ENCODE peak calls at places on chromosomes 3 and 15, in eight cellular contexts. One of them, this sample, is unnamed.

GRCh38 chr3:69791919-69792399 is 52.7 kb downstream of the MITF start:
- DNase-seq in hepatocyte: peak
- DNase-seq in AG04450: no peak
- DNase-seq in K562: peak
- DNase-seq in CD8-positive, alpha-beta T cell: no peak
- DNase-seq in mammary epithelial cell: peak
- DNase-seq in IMR-90: peak
- DNase-seq in Peyer's patch: no peak
- DNase-seq in this sample: no peak

GRCh38 chr3:101854608-101855304 is 5.4 kb downstream of the NFKBIZ start:
- DNase-seq in hepatocyte: no peak
- DNase-seq in AG04450: no peak
- DNase-seq in K562: no peak
- DNase-seq in CD8-positive, alpha-beta T cell: no peak
- DNase-seq in mammary epithelial cell: no peak
- DNase-seq in IMR-90: no peak
- DNase-seq in Peyer's patch: no peak
- DNase-seq in this sample: no peak

GRCh38 chr3:73121684-73122331 is 60.3 kb downstream of the EBLN2 start:
- DNase-seq in hepatocyte: no peak
- DNase-seq in AG04450: no peak
- DNase-seq in K562: no peak
- DNase-seq in CD8-positive, alpha-beta T cell: no peak
- DNase-seq in mammary epithelial cell: no peak
- DNase-seq in IMR-90: no peak
- DNase-seq in Peyer's patch: no peak
- DNase-seq in this sample: no peak

GRCh38 chr15:40320409-40320808 is 3.1 kb upstream of the INAFM2 start:
- DNase-seq in hepatocyte: no peak
- DNase-seq in AG04450: no peak
- DNase-seq in K562: no peak
- DNase-seq in CD8-positive, alpha-beta T cell: no peak
- DNase-seq in mammary epithelial cell: no peak
- DNase-seq in IMR-90: no peak
- DNase-seq in Peyer's patch: no peak
- DNase-seq in this sample: no peak

GRCh38 chr3:197328198-197328597 is 29.8 kb upstream of the DLG1 start:
- DNase-seq in hepatocyte: no peak
- DNase-seq in AG04450: no peak
- DNase-seq in K562: no peak
- DNase-seq in CD8-positive, alpha-beta T cell: no peak
- DNase-seq in mammary epithelial cell: no peak
- DNase-seq in IMR-90: no peak
- DNase-seq in Peyer's patch: no peak
- DNase-seq in this sample: no peak

GRCh38 chr3:80244390-80244789 is 476.6 kb upstream of the ROBO1 start:
- DNase-seq in hepatocyte: no peak
- DNase-seq in AG04450: peak
- DNase-seq in K562: no peak
- DNase-seq in CD8-positive, alpha-beta T cell: no peak
- DNase-seq in mammary epithelial cell: no peak
- DNase-seq in IMR-90: peak
- DNase-seq in Peyer's patch: peak
- DNase-seq in this sample: no peak

GRCh38 chr3:32403663-32404062 is 12.0 kb downstream of the CMTM7 start:
- DNase-seq in hepatocyte: no peak
- DNase-seq in AG04450: no peak
- DNase-seq in K562: no peak
- DNase-seq in CD8-positive, alpha-beta T cell: no peak
- DNase-seq in mammary epithelial cell: peak
- DNase-seq in IMR-90: no peak
- DNase-seq in Peyer's patch: no peak
- DNase-seq in this sample: no peak

GRCh38 chr3:72938471-72939265 is 50.8 kb downstream of the GXYLT2 start:
- DNase-seq in hepatocyte: peak
- DNase-seq in AG04450: peak
- DNase-seq in K562: peak
- DNase-seq in CD8-positive, alpha-beta T cell: no peak
- DNase-seq in mammary epithelial cell: peak
- DNase-seq in IMR-90: peak
- DNase-seq in Peyer's patch: peak
- DNase-seq in this sample: no peak

GRCh38 chr3:4565806-4566501 is 72.8 kb downstream of the ITPR1 start:
- DNase-seq in hepatocyte: peak
- DNase-seq in AG04450: no peak
- DNase-seq in K562: no peak
- DNase-seq in CD8-positive, alpha-beta T cell: no peak
- DNase-seq in mammary epithelial cell: no peak
- DNase-seq in IMR-90: no peak
- DNase-seq in Peyer's patch: no peak
- DNase-seq in this sample: no peak

GRCh38 chr15:76823903-76824302 is 81.2 kb downstream of the SCAPER start:
- DNase-seq in hepatocyte: no peak
- DNase-seq in AG04450: no peak
- DNase-seq in K562: no peak
- DNase-seq in CD8-positive, alpha-beta T cell: no peak
- DNase-seq in mammary epithelial cell: no peak
- DNase-seq in IMR-90: peak
- DNase-seq in Peyer's patch: no peak
- DNase-seq in this sample: no peak

GRCh38 chr3:196872316-196872715 is 4.6 kb downstream of the SENP5 start:
- DNase-seq in hepatocyte: no peak
- DNase-seq in AG04450: peak
- DNase-seq in K562: no peak
- DNase-seq in CD8-positive, alpha-beta T cell: no peak
- DNase-seq in mammary epithelial cell: no peak
- DNase-seq in IMR-90: peak
- DNase-seq in Peyer's patch: no peak
- DNase-seq in this sample: no peak

DNA sequence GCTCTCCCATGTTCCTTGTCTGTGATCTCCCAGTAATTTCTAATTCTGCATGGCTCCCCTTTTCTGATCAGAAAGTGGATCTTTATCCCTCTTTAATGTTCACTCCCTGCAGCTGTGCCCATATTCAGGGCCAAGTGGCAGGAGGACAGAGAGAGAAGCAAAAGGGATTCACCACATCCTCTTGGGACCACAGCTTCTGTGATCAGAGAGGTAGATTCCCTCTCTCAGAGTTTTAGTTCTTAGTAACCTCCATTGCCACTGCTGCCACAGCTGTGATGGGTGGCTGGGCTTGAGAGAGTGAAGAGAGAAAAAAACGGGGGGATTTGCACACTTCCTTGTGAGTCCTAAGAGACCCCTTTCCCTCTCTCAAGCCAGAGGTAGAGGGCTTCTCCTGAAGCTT is 49.2 kb downstream of the GLCE start:
- DNase-seq in hepatocyte: no peak
- DNase-seq in AG04450: no peak
- DNase-seq in K562: no peak
- DNase-seq in CD8-positive, alpha-beta T cell: no peak
- DNase-seq in mammary epithelial cell: no peak
- DNase-seq in IMR-90: no peak
- DNase-seq in Peyer's patch: no peak
- DNase-seq in this sample: no peak
- TF ChIP-seq CTCF in hepatocyte: no peak
- TF ChIP-seq CTCF in AG04450: no peak
- TF ChIP-seq CTCF in K562: no peak
- TF ChIP-seq CTCF in CD8-positive, alpha-beta T cell: no peak
- TF ChIP-seq CTCF in mammary epithelial cell: no peak
- TF ChIP-seq CTCF in IMR-90: no peak
- TF ChIP-seq CTCF in Peyer's patch: no peak
- TF ChIP-seq CTCF in this sample: no peak

GRCh38 chr15:66646308-66646707 is 55.7 kb upstream of the SMAD6 start:
- DNase-seq in hepatocyte: no peak
- DNase-seq in AG04450: no peak
- DNase-seq in K562: no peak
- DNase-seq in CD8-positive, alpha-beta T cell: no peak
- DNase-seq in mammary epithelial cell: no peak
- DNase-seq in IMR-90: no peak
- DNase-seq in Peyer's patch: no peak
- DNase-seq in this sample: no peak

GRCh38 chr15:66644815-66645345 is 57.2 kb upstream of the SMAD6 start:
- DNase-seq in hepatocyte: peak
- DNase-seq in AG04450: peak
- DNase-seq in K562: no peak
- DNase-seq in CD8-positive, alpha-beta T cell: no peak
- DNase-seq in mammary epithelial cell: no peak
- DNase-seq in IMR-90: peak
- DNase-seq in Peyer's patch: no peak
- DNase-seq in this sample: no peak

GRCh38 chr15:66647358-66647757 is 54.7 kb upstream of the SMAD6 start:
- DNase-seq in hepatocyte: no peak
- DNase-seq in AG04450: no peak
- DNase-seq in K562: no peak
- DNase-seq in CD8-positive, alpha-beta T cell: no peak
- DNase-seq in mammary epithelial cell: peak
- DNase-seq in IMR-90: no peak
- DNase-seq in Peyer's patch: no peak
- DNase-seq in this sample: no peak

GRCh38 chr15:66648588-66648987 is 53.4 kb upstream of the SMAD6 start:
- DNase-seq in hepatocyte: no peak
- DNase-seq in AG04450: no peak
- DNase-seq in K562: no peak
- DNase-seq in CD8-positive, alpha-beta T cell: no peak
- DNase-seq in mammary epithelial cell: no peak
- DNase-seq in IMR-90: no peak
- DNase-seq in Peyer's patch: no peak
- DNase-seq in this sample: no peak

GRCh38 chr15:66646799-66647198 is 55.2 kb upstream of the SMAD6 start:
- DNase-seq in hepatocyte: no peak
- DNase-seq in AG04450: no peak
- DNase-seq in K562: no peak
- DNase-seq in CD8-positive, alpha-beta T cell: no peak
- DNase-seq in mammary epithelial cell: peak
- DNase-seq in IMR-90: no peak
- DNase-seq in Peyer's patch: no peak
- DNase-seq in this sample: no peak
- H3K27ac ChIP-seq in hepatocyte: no peak
- H3K27ac ChIP-seq in AG04450: no peak
- H3K27ac ChIP-seq in K562: no peak
- H3K27ac ChIP-seq in CD8-positive, alpha-beta T cell: no peak
- H3K27ac ChIP-seq in mammary epithelial cell: no peak
- H3K27ac ChIP-seq in IMR-90: no peak
- H3K27ac ChIP-seq in Peyer's patch: no peak
- H3K27ac ChIP-seq in this sample: peak

GRCh38 chr3:143974877-143975238 is 3.2 kb downstream of the DIPK2A start:
- DNase-seq in hepatocyte: no peak
- DNase-seq in AG04450: no peak
- DNase-seq in K562: peak
- DNase-seq in CD8-positive, alpha-beta T cell: no peak
- DNase-seq in mammary epithelial cell: peak
- DNase-seq in IMR-90: peak
- DNase-seq in Peyer's patch: no peak
- DNase-seq in this sample: no peak
- H3K4me3 ChIP-seq in hepatocyte: peak
- H3K4me3 ChIP-seq in AG04450: peak
- H3K4me3 ChIP-seq in K562: peak
- H3K4me3 ChIP-seq in CD8-positive, alpha-beta T cell: no peak
- H3K4me3 ChIP-seq in mammary epithelial cell: peak
- H3K4me3 ChIP-seq in IMR-90: no peak
- H3K4me3 ChIP-seq in Peyer's patch: no peak
- H3K4me3 ChIP-seq in this sample: peak

GRCh38 chr3:100006570-100007271 is 107.6 kb downstream of the FILIP1L start:
- DNase-seq in hepatocyte: no peak
- DNase-seq in AG04450: peak
- DNase-seq in K562: no peak
- DNase-seq in CD8-positive, alpha-beta T cell: no peak
- DNase-seq in mammary epithelial cell: peak
- DNase-seq in IMR-90: peak
- DNase-seq in Peyer's patch: no peak
- DNase-seq in this sample: no peak
- TF ChIP-seq CTCF in hepatocyte: peak
- TF ChIP-seq CTCF in AG04450: peak
- TF ChIP-seq CTCF in K562: no peak
- TF ChIP-seq CTCF in CD8-positive, alpha-beta T cell: no peak
- TF ChIP-seq CTCF in mammary epithelial cell: no peak
- TF ChIP-seq CTCF in IMR-90: peak
- TF ChIP-seq CTCF in Peyer's patch: no peak
- TF ChIP-seq CTCF in this sample: no peak

GRCh38 chr15:57565326-57565725 is 26.4 kb upstream of the MYZAP start:
- DNase-seq in hepatocyte: no peak
- DNase-seq in AG04450: no peak
- DNase-seq in K562: no peak
- DNase-seq in CD8-positive, alpha-beta T cell: no peak
- DNase-seq in mammary epithelial cell: peak
- DNase-seq in IMR-90: peak
- DNase-seq in Peyer's patch: peak
- DNase-seq in this sample: no peak

GRCh38 chr15:57560976-57561711 is 30.6 kb upstream of the MYZAP start:
- DNase-seq in hepatocyte: peak
- DNase-seq in AG04450: peak
- DNase-seq in K562: peak
- DNase-seq in CD8-positive, alpha-beta T cell: peak
- DNase-seq in mammary epithelial cell: peak
- DNase-seq in IMR-90: peak
- DNase-seq in Peyer's patch: peak
- DNase-seq in this sample: peak

GRCh38 chr15:57563416-57563815 is 28.3 kb upstream of the MYZAP start:
- DNase-seq in hepatocyte: no peak
- DNase-seq in AG04450: no peak
- DNase-seq in K562: no peak
- DNase-seq in CD8-positive, alpha-beta T cell: no peak
- DNase-seq in mammary epithelial cell: no peak
- DNase-seq in IMR-90: no peak
- DNase-seq in Peyer's patch: no peak
- DNase-seq in this sample: no peak

GRCh38 chr15:57559875-57560274 is 31.8 kb upstream of the MYZAP start:
- DNase-seq in hepatocyte: peak
- DNase-seq in AG04450: no peak
- DNase-seq in K562: peak
- DNase-seq in CD8-positive, alpha-beta T cell: peak
- DNase-seq in mammary epithelial cell: peak
- DNase-seq in IMR-90: no peak
- DNase-seq in Peyer's patch: peak
- DNase-seq in this sample: peak

GRCh38 chr15:57562220-57562769 is 29.4 kb upstream of the MYZAP start:
- DNase-seq in hepatocyte: no peak
- DNase-seq in AG04450: no peak
- DNase-seq in K562: no peak
- DNase-seq in CD8-positive, alpha-beta T cell: no peak
- DNase-seq in mammary epithelial cell: no peak
- DNase-seq in IMR-90: no peak
- DNase-seq in Peyer's patch: no peak
- DNase-seq in this sample: no peak
- H3K27ac ChIP-seq in hepatocyte: peak
- H3K27ac ChIP-seq in AG04450: no peak
- H3K27ac ChIP-seq in K562: no peak
- H3K27ac ChIP-seq in CD8-positive, alpha-beta T cell: no peak
- H3K27ac ChIP-seq in mammary epithelial cell: no peak
- H3K27ac ChIP-seq in IMR-90: no peak
- H3K27ac ChIP-seq in Peyer's patch: peak
- H3K27ac ChIP-seq in this sample: no peak